ENCODE peak calls at places on chromosomes 16 and 17, in four cellular contexts. One of them, this sample, is unnamed.

GRCh38 chr17:79045830-79046500 is 22.0 kb downstream of the C1QTNF1 start:
- DNase-seq in heart right ventricle: peak
- DNase-seq in astrocyte of the cerebellum: no peak
- DNase-seq in GM23248: peak
- DNase-seq in this sample: no peak

GRCh38 chr16:76371441-76371840 is 94.2 kb downstream of the CNTNAP4 start:
- DNase-seq in heart right ventricle: no peak
- DNase-seq in GM23248: no peak
- DNase-seq in astrocyte of the cerebellum: no peak
- DNase-seq in this sample: no peak

GRCh38 chr17:35766489-35766877 is 5.8 kb downstream of the C17orf50 start:
- DNase-seq in astrocyte of the cerebellum: no peak
- DNase-seq in GM23248: no peak
- DNase-seq in heart right ventricle: no peak
- DNase-seq in this sample: no peak

GRCh38 chr17:32813021-32813420 is 63.9 kb downstream of the MYO1D start:
- DNase-seq in heart right ventricle: no peak
- DNase-seq in GM23248: peak
- DNase-seq in astrocyte of the cerebellum: no peak
- DNase-seq in this sample: peak

GRCh38 chr17:47852113-47852949 is 1.4 kb upstream of the SP6 start:
- DNase-seq in astrocyte of the cerebellum: no peak
- DNase-seq in heart right ventricle: no peak
- DNase-seq in GM23248: peak
- DNase-seq in this sample: no peak

GRCh38 chr16:81599034-81599744 is 154.6 kb downstream of the CMIP start:
- DNase-seq in GM23248: no peak
- DNase-seq in heart right ventricle: no peak
- DNase-seq in astrocyte of the cerebellum: no peak
- DNase-seq in this sample: no peak

GRCh38 chr17:38431343-38432145 is 3.3 kb downstream of the ARHGAP23 start:
- DNase-seq in heart right ventricle: no peak
- DNase-seq in astrocyte of the cerebellum: no peak
- DNase-seq in GM23248: no peak
- DNase-seq in this sample: no peak

GRCh38 chr17:71383111-71383510 is 737.7 kb upstream of the SOX9 start:
- DNase-seq in heart right ventricle: no peak
- DNase-seq in astrocyte of the cerebellum: no peak
- DNase-seq in GM23248: no peak
- DNase-seq in this sample: no peak

GRCh38 chr17:80029235-80029974 is 6.3 kb downstream of the TBC1D16 start:
- DNase-seq in astrocyte of the cerebellum: peak
- DNase-seq in heart right ventricle: peak
- DNase-seq in GM23248: peak
- DNase-seq in this sample: peak

GRCh38 chr16:476039-476438 is 50.6 kb downstream of the RAB11FIP3 start:
- DNase-seq in astrocyte of the cerebellum: no peak
- DNase-seq in GM23248: no peak
- DNase-seq in heart right ventricle: no peak
- DNase-seq in this sample: no peak

GRCh38 chr17:45228985-45229517 is 7.4 kb downstream of the FMNL1 start:
- DNase-seq in heart right ventricle: peak
- DNase-seq in GM23248: peak
- DNase-seq in astrocyte of the cerebellum: peak
- DNase-seq in this sample: peak

GRCh38 chr16:57245472-57246113 is 534 bp downstream of the ARL2BP start:
- DNase-seq in astrocyte of the cerebellum: no peak
- DNase-seq in heart right ventricle: peak
- DNase-seq in GM23248: peak
- DNase-seq in this sample: no peak

GRCh38 chr17:42163113-42163512 is 8.3 kb upstream of the RAB5C start:
- DNase-seq in astrocyte of the cerebellum: no peak
- DNase-seq in heart right ventricle: no peak
- DNase-seq in GM23248: no peak
- DNase-seq in this sample: no peak

GRCh38 chr17:79009397-79010303 is at the start of gene CANT1:
- DNase-seq in GM23248: peak
- DNase-seq in astrocyte of the cerebellum: peak
- DNase-seq in heart right ventricle: peak
- DNase-seq in this sample: no peak

GRCh38 chr16:2196162-2196980 is at the start of gene CASKIN1:
- DNase-seq in astrocyte of the cerebellum: no peak
- DNase-seq in GM23248: peak
- DNase-seq in heart right ventricle: no peak
- DNase-seq in this sample: no peak

GRCh38 chr17:4771519-4772234 is at the start of gene TM4SF5:
- DNase-seq in astrocyte of the cerebellum: no peak
- DNase-seq in GM23248: no peak
- DNase-seq in heart right ventricle: no peak
- DNase-seq in this sample: no peak

GRCh38 chr17:40937384-40937819 is at the start of gene KRT23:
- DNase-seq in GM23248: no peak
- DNase-seq in astrocyte of the cerebellum: no peak
- DNase-seq in heart right ventricle: no peak
- DNase-seq in this sample: no peak

GRCh38 chr17:29645516-29646051 is 22.9 kb upstream of the CORO6 start:
- DNase-seq in heart right ventricle: peak
- DNase-seq in astrocyte of the cerebellum: peak
- DNase-seq in GM23248: peak
- DNase-seq in this sample: peak

GRCh38 chr16:69741951-69742904 is 12.5 kb downstream of the NOB1 start:
- DNase-seq in GM23248: peak
- DNase-seq in heart right ventricle: peak
- DNase-seq in astrocyte of the cerebellum: no peak
- DNase-seq in this sample: no peak

GRCh38 chr17:68709995-68710780 is 109.0 kb upstream of the FAM20A start:
- DNase-seq in GM23248: peak
- DNase-seq in astrocyte of the cerebellum: no peak
- DNase-seq in heart right ventricle: no peak
- DNase-seq in this sample: peak

GRCh38 chr17:76925333-76925935 is 57.2 kb downstream of the MGAT5B start:
- DNase-seq in astrocyte of the cerebellum: no peak
- DNase-seq in GM23248: peak
- DNase-seq in heart right ventricle: no peak
- DNase-seq in this sample: no peak

DNA sequence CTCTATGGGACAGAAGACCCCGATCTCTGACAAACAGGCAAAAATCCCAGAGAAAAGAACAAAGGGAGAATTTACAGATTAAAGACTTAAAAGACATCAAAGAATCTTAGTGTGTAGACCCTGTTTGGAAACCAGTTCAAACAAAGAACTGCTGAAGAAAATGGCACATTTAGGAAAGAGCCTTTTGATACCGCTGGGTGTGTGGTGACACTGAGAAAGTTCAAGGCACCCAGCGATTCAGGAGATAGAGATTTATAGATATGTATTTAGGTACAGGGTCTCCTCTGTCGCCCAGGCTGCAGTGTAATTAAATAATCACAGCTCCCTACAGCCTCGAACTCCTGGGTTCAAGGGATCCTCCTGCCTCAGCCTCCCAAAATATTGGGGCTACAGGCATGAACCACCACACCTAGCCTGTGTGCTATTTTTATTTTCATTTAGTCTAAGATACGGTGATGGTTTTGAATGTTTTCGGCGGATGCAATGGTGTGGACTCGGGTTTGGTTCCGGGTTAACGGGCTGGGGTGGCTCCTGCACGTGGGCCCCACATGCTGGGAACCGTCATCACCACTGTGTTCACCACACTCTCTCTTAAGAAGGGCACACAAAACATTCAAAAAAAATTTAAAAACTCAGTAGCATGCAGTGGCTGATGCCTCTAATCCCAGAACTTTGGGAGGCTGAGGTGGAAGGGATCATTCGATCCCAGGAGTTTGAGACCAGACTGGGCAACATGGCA is 114.0 kb downstream of the ZNF778 start:
- DNase-seq in heart right ventricle: no peak
- DNase-seq in astrocyte of the cerebellum: no peak
- DNase-seq in GM23248: no peak
- DNase-seq in this sample: no peak
- H3K4me3 ChIP-seq in heart right ventricle: no peak
- H3K4me3 ChIP-seq in astrocyte of the cerebellum: no peak
- H3K4me3 ChIP-seq in GM23248: no peak
- H3K4me3 ChIP-seq in this sample: no peak

GRCh38 chr17:17749921-17750320 is 68.7 kb downstream of the RAI1 start:
- DNase-seq in astrocyte of the cerebellum: no peak
- DNase-seq in heart right ventricle: no peak
- DNase-seq in GM23248: peak
- DNase-seq in this sample: no peak

GRCh38 chr17:17750881-17751280 is 69.6 kb downstream of the RAI1 start:
- DNase-seq in GM23248: no peak
- DNase-seq in heart right ventricle: no peak
- DNase-seq in astrocyte of the cerebellum: no peak
- DNase-seq in this sample: no peak

GRCh38 chr17:17751489-17751995 is 70.3 kb downstream of the RAI1 start:
- DNase-seq in astrocyte of the cerebellum: no peak
- DNase-seq in heart right ventricle: no peak
- DNase-seq in GM23248: peak
- DNase-seq in this sample: no peak

GRCh38 chr17:17752822-17753448 is 71.7 kb downstream of the RAI1 start:
- DNase-seq in GM23248: peak
- DNase-seq in astrocyte of the cerebellum: no peak
- DNase-seq in heart right ventricle: no peak
- DNase-seq in this sample: no peak

DNA sequence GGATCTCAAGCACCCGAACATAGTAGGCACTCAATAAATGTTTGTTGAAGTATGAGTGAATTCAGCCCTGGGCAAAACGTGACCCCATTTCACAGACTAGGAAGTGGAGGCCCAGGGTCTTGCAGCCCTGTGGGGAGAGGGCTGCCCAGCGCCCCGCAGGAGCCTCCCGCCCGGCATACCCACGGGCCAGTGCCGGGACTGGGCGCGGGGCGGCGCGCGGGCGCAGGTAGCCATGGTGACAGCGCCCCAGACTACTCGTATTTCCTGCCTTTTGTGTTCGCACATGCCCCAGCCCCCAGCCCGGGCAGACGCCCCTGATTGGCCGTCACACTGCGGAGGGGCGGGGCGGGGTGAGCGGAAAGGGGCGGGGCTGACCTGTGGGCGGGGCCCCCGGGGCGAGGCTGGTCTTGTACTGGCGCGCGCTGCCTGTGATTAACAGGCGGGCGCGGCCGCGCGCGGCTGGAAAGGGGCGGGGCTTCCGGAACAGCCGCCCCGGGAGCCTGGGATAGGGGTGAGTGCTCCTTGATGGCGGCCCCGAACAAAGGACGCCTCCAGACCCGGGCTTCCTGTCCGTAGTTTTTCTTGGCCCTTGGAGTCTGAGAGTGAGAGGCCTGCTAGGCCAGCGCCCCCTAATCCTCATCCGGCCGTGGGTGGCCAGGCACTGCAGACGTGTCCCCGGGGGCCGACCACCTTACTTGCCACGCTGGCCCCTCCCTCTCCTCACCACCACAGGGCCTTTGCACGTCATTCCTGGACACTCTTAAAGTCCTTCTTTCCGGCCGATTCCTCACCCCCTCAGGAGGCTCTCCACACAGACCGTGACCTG is 71.0 kb downstream of the RAI1 start:
- DNase-seq in GM23248: peak
- DNase-seq in astrocyte of the cerebellum: peak
- DNase-seq in heart right ventricle: peak
- DNase-seq in this sample: peak
- H3K4me3 ChIP-seq in GM23248: peak
- H3K4me3 ChIP-seq in astrocyte of the cerebellum: peak
- H3K4me3 ChIP-seq in heart right ventricle: peak
- H3K4me3 ChIP-seq in this sample: peak

GRCh38 chr16:10620120-10620519 is 39.7 kb upstream of the EMP2 start:
- DNase-seq in astrocyte of the cerebellum: no peak
- DNase-seq in GM23248: no peak
- DNase-seq in heart right ventricle: no peak
- DNase-seq in this sample: no peak

GRCh38 chr16:10622036-10622921 is 41.9 kb upstream of the EMP2 start:
- DNase-seq in astrocyte of the cerebellum: no peak
- DNase-seq in GM23248: no peak
- DNase-seq in heart right ventricle: peak
- DNase-seq in this sample: no peak

GRCh38 chr16:10623059-10623458 is 42.7 kb upstream of the EMP2 start:
- DNase-seq in astrocyte of the cerebellum: no peak
- DNase-seq in GM23248: no peak
- DNase-seq in heart right ventricle: no peak
- DNase-seq in this sample: no peak

GRCh38 chr16:10625595-10626357 is 45.4 kb upstream of the EMP2 start:
- DNase-seq in GM23248: peak
- DNase-seq in astrocyte of the cerebellum: no peak
- DNase-seq in heart right ventricle: no peak
- DNase-seq in this sample: no peak

GRCh38 chr16:10624527-10624926 is 44.1 kb upstream of the EMP2 start:
- DNase-seq in astrocyte of the cerebellum: no peak
- DNase-seq in GM23248: no peak
- DNase-seq in heart right ventricle: no peak
- DNase-seq in this sample: no peak
- H3K4me3 ChIP-seq in astrocyte of the cerebellum: no peak
- H3K4me3 ChIP-seq in GM23248: no peak
- H3K4me3 ChIP-seq in heart right ventricle: no peak
- H3K4me3 ChIP-seq in this sample: no peak

DNA sequence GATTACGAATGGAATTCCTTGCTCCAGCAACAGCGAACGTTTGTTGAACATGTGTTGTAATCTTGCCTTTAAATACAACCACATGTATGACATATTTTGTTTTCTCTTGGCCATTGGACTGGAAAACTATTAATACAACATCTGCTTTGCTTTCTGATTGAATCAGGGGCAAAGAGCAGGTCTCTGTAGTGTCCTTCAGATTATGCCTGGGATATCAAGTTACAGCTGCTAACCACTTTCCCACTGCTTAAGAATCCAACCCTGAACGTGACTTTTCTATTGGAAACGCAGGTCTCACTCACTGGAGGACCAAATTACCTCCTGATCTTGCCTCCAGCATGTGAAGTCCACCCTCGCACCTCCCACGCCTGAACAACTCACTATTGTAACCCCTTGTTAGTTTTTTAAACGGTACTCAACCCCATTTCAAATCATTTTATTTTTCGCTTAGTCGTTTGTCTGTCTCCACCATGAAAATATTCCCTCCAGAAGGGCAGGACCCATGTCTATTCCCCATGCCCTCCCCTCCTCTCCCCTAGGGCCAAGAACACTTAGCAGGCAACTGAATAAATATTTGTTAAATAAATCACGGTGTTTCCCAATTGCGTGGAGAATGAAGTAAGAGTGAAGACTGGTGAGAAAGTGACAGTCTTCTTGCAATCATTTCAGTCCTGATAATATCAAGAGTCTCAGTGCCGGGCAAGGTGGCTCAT is 57.4 kb upstream of the MRTFB start:
- DNase-seq in heart right ventricle: no peak
- DNase-seq in GM23248: peak
- DNase-seq in astrocyte of the cerebellum: peak
- DNase-seq in this sample: peak
- H3K4me3 ChIP-seq in heart right ventricle: no peak
- H3K4me3 ChIP-seq in GM23248: peak
- H3K4me3 ChIP-seq in astrocyte of the cerebellum: no peak
- H3K4me3 ChIP-seq in this sample: no peak

This sample was measured in skeletal muscle cell.